ENCODE peak calls at places on chromosomes 11 and 22, in six cellular contexts. One of them, this sample, is unnamed. For H3K9me3, the result is how much of the 10 kb centered on the place peaks cover.

GRCh38 chr11:70420008-70420464 is 21.7 kb downstream of the CTTN start:
- DNase-seq in fibroblast of lung: peak
- DNase-seq in AG04450: no peak
- DNase-seq in transverse colon: no peak
- DNase-seq in cardiac muscle cell: peak
- DNase-seq in neuronal stem cell: no peak
- DNase-seq in this sample: no peak

GRCh38 chr22:33110562-33111163 is 52.5 kb upstream of the SYN3 start:
- DNase-seq in fibroblast of lung: no peak
- DNase-seq in AG04450: no peak
- DNase-seq in transverse colon: no peak
- DNase-seq in neuronal stem cell: no peak
- DNase-seq in cardiac muscle cell: no peak
- DNase-seq in this sample: no peak

GRCh38 chr22:39900306-39901227 is at the start of gene GRAP2:
- DNase-seq in AG04450: no peak
- DNase-seq in cardiac muscle cell: no peak
- DNase-seq in transverse colon: peak
- DNase-seq in fibroblast of lung: no peak
- DNase-seq in neuronal stem cell: no peak
- DNase-seq in this sample: no peak

GRCh38 chr22:49371325-49372110 is 456.2 kb downstream of the BRD1 start:
- DNase-seq in cardiac muscle cell: no peak
- DNase-seq in fibroblast of lung: no peak
- DNase-seq in neuronal stem cell: no peak
- DNase-seq in AG04450: no peak
- DNase-seq in transverse colon: no peak
- DNase-seq in this sample: no peak

GRCh38 chr11:16356751-16357365 is 512 bp upstream of the SOX6 start:
- DNase-seq in transverse colon: no peak
- DNase-seq in fibroblast of lung: peak
- DNase-seq in AG04450: no peak
- DNase-seq in cardiac muscle cell: no peak
- DNase-seq in neuronal stem cell: no peak
- DNase-seq in this sample: no peak

GRCh38 chr22:49749885-49750510 is 77.7 kb downstream of the BRD1 start:
- DNase-seq in transverse colon: no peak
- DNase-seq in cardiac muscle cell: no peak
- DNase-seq in AG04450: no peak
- DNase-seq in neuronal stem cell: no peak
- DNase-seq in fibroblast of lung: no peak
- DNase-seq in this sample: no peak

GRCh38 chr22:45960477-45961386 is 16.2 kb downstream of the WNT7B start:
- DNase-seq in transverse colon: no peak
- DNase-seq in cardiac muscle cell: no peak
- DNase-seq in neuronal stem cell: no peak
- DNase-seq in fibroblast of lung: no peak
- DNase-seq in AG04450: no peak
- DNase-seq in this sample: no peak

GRCh38 chr22:39306456-39307361 is 12.7 kb downstream of the RPL3 start:
- DNase-seq in transverse colon: peak
- DNase-seq in neuronal stem cell: no peak
- DNase-seq in AG04450: no peak
- DNase-seq in cardiac muscle cell: no peak
- DNase-seq in fibroblast of lung: peak
- DNase-seq in this sample: no peak

GRCh38 chr11:86370171-86370570 is 4.5 kb upstream of the CCDC81 start:
- DNase-seq in cardiac muscle cell: no peak
- DNase-seq in AG04450: no peak
- DNase-seq in fibroblast of lung: no peak
- DNase-seq in transverse colon: no peak
- DNase-seq in neuronal stem cell: no peak
- DNase-seq in this sample: no peak

GRCh38 chr11:59224419-59224928 is 11.7 kb upstream of the MPEG1 start:
- DNase-seq in transverse colon: no peak
- DNase-seq in cardiac muscle cell: peak
- DNase-seq in AG04450: no peak
- DNase-seq in fibroblast of lung: peak
- DNase-seq in neuronal stem cell: no peak
- DNase-seq in this sample: no peak

GRCh38 chr11:48248902-48249301 is 4.0 kb downstream of the OR4X2 start:
- DNase-seq in cardiac muscle cell: no peak
- DNase-seq in fibroblast of lung: no peak
- DNase-seq in transverse colon: no peak
- DNase-seq in neuronal stem cell: no peak
- DNase-seq in AG04450: no peak
- DNase-seq in this sample: no peak

GRCh38 chr11:48242501-48242900 is 2.4 kb upstream of the OR4X2 start:
- DNase-seq in AG04450: no peak
- DNase-seq in fibroblast of lung: no peak
- DNase-seq in transverse colon: no peak
- DNase-seq in cardiac muscle cell: no peak
- DNase-seq in neuronal stem cell: no peak
- DNase-seq in this sample: no peak

DNA sequence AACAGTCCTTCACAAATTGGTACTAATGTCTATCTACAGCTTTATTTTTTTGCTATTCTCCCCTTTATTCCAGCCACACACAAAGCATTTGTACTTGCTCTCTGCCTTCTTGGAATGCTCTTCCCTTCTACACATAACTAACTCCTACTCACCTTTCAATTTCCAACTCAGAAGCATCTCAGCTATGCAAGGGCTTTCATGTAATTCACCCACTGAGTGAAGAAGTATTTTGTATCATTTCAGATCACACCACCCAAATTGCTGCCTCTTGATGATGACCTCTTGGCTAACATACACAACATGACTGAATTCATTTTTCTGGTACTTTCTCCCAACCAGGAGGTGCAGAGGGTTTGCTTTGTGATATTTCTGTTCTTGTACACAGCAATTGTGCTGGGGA is at the start of gene OR4X2:
- DNase-seq in transverse colon: no peak
- DNase-seq in fibroblast of lung: no peak
- DNase-seq in AG04450: no peak
- DNase-seq in cardiac muscle cell: no peak
- DNase-seq in neuronal stem cell: no peak
- DNase-seq in this sample: no peak
- H3K9me3 ChIP-seq in transverse colon: under half
- H3K9me3 ChIP-seq in fibroblast of lung: under half
- H3K9me3 ChIP-seq in AG04450: under half
- H3K9me3 ChIP-seq in cardiac muscle cell: under half
- H3K9me3 ChIP-seq in neuronal stem cell: under half
- H3K9me3 ChIP-seq in this sample: under half

GRCh38 chr22:41488076-41488475 is 19.2 kb downstream of the ACO2 start:
- DNase-seq in AG04450: no peak
- DNase-seq in cardiac muscle cell: no peak
- DNase-seq in neuronal stem cell: no peak
- DNase-seq in fibroblast of lung: no peak
- DNase-seq in transverse colon: no peak
- DNase-seq in this sample: no peak

GRCh38 chr22:41485033-41485432 is 16.1 kb downstream of the ACO2 start:
- DNase-seq in AG04450: no peak
- DNase-seq in cardiac muscle cell: no peak
- DNase-seq in transverse colon: peak
- DNase-seq in fibroblast of lung: no peak
- DNase-seq in neuronal stem cell: no peak
- DNase-seq in this sample: no peak

GRCh38 chr22:41487037-41487963 is 18.4 kb downstream of the ACO2 start:
- DNase-seq in cardiac muscle cell: no peak
- DNase-seq in fibroblast of lung: peak
- DNase-seq in neuronal stem cell: no peak
- DNase-seq in AG04450: peak
- DNase-seq in transverse colon: no peak
- DNase-seq in this sample: no peak

GRCh38 chr22:41491379-41492100 is 22.6 kb downstream of the ACO2 start:
- DNase-seq in cardiac muscle cell: peak
- DNase-seq in neuronal stem cell: no peak
- DNase-seq in transverse colon: no peak
- DNase-seq in AG04450: no peak
- DNase-seq in fibroblast of lung: peak
- DNase-seq in this sample: no peak

DNA sequence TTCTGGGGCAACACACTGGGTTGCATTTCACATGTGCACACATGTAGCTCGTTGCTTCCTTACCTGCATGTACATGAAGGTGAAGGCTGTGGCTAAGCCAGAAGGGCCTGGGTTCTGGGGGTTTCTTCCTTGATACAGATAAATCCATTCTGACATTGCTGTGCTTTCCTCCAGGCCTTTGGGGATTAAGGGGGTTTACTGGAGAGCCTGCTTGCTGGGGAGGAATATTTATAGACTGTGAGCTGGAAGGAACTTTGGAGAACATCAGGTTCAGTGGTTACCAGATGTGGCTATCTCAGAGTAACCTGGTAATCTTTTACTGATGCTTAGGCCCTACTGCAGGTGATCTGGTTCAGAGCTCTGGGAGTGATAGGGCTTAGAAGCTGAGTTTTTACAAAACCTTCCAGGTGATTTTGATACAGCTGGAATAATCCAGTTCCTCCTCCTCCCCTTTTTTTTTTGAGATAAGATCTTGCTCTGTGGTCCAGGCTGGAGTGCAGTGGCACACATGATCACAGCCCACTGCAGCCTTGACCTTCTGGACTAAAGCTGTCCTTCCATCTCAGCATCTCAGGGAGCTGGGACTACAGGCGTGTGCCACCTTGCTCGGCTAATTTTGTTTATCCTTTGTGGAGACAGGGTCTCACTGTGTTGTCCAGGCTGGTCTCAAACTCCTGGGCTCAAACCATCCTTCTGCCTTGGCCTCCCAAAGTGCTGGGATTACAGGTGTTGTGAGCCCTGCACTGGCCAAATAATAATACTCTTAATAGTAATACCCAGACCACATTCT is 19.9 kb downstream of the ACO2 start:
- DNase-seq in fibroblast of lung: no peak
- DNase-seq in cardiac muscle cell: no peak
- DNase-seq in neuronal stem cell: no peak
- DNase-seq in transverse colon: no peak
- DNase-seq in AG04450: no peak
- DNase-seq in this sample: no peak
- H3K27ac ChIP-seq in fibroblast of lung: no peak
- H3K27ac ChIP-seq in cardiac muscle cell: peak
- H3K27ac ChIP-seq in neuronal stem cell: no peak
- H3K27ac ChIP-seq in transverse colon: no peak
- H3K27ac ChIP-seq in AG04450: no peak
- H3K27ac ChIP-seq in this sample: no peak

GRCh38 chr11:106353031-106353430 is 275.6 kb downstream of the AASDHPPT start:
- DNase-seq in neuronal stem cell: no peak
- DNase-seq in cardiac muscle cell: no peak
- DNase-seq in transverse colon: no peak
- DNase-seq in AG04450: no peak
- DNase-seq in fibroblast of lung: no peak
- DNase-seq in this sample: no peak
- H3K9me3 ChIP-seq in neuronal stem cell: under half
- H3K9me3 ChIP-seq in cardiac muscle cell: under half
- H3K9me3 ChIP-seq in transverse colon: under half
- H3K9me3 ChIP-seq in AG04450: under half
- H3K9me3 ChIP-seq in fibroblast of lung: under half
- H3K9me3 ChIP-seq in this sample: under half

DNA sequence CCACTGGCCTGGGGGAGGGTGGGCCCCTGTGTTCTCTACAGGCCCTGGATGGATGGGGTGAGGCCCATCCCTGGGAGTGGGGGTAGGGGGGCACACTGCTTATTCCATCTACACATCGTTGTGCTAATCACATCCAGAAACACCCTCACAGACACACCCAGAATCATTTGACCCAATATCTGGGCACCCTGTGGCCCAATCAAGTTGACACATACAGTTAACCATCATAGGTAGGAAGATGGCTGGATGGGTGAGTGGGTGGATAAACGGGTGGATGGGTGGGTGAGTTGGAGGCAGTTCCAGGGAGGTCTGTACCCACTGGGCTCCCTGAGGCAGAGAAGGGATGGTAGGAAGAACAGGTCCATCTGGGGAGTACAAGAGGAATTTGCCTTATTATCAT is 81.3 kb upstream of the LINC01488 start:
- DNase-seq in transverse colon: no peak
- DNase-seq in neuronal stem cell: no peak
- DNase-seq in cardiac muscle cell: no peak
- DNase-seq in fibroblast of lung: no peak
- DNase-seq in AG04450: no peak
- DNase-seq in this sample: no peak
- H3K27ac ChIP-seq in transverse colon: no peak
- H3K27ac ChIP-seq in neuronal stem cell: no peak
- H3K27ac ChIP-seq in cardiac muscle cell: no peak
- H3K27ac ChIP-seq in fibroblast of lung: no peak
- H3K27ac ChIP-seq in AG04450: no peak
- H3K27ac ChIP-seq in this sample: no peak

DNA sequence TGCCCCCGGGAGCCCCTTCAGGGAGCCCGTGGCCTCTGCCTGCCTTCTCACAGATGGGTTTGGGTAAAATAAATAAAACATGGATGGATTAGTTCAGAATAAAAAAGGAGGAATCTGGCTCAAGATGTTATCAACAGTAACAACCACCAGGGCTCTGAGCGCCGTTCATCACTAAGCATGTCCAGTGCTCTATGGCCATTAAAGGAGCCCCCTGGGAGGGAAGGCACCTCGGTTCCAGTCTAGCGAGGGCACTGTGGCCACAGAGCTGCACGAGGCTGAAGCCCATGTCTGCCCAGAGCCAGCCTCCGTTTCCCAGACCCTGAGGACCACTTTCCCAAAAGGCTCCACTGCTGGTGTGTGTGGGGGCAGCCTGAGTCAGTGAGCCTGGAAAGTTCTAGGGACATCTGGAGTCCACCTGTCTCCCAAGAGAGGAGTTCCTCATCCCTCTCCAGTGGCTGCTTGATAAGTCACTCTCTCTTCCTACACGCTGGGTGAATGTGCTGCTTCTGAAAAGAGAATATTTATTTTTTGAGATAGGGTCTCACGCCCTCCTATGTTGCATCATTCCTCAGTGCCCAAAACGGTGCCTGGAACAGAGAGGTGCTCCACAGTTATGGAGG is 614.6 kb downstream of the TBC1D22A start:
- DNase-seq in transverse colon: no peak
- DNase-seq in neuronal stem cell: no peak
- DNase-seq in fibroblast of lung: no peak
- DNase-seq in AG04450: no peak
- DNase-seq in cardiac muscle cell: no peak
- DNase-seq in this sample: no peak
- H3K9me3 ChIP-seq in transverse colon: under half
- H3K9me3 ChIP-seq in neuronal stem cell: half or more
- H3K9me3 ChIP-seq in fibroblast of lung: under half
- H3K9me3 ChIP-seq in AG04450: under half
- H3K9me3 ChIP-seq in cardiac muscle cell: under half
- H3K9me3 ChIP-seq in this sample: under half

GRCh38 chr11:17537261-17537660 is 7.0 kb downstream of the USH1C start:
- DNase-seq in AG04450: no peak
- DNase-seq in transverse colon: no peak
- DNase-seq in neuronal stem cell: no peak
- DNase-seq in fibroblast of lung: no peak
- DNase-seq in cardiac muscle cell: no peak
- DNase-seq in this sample: no peak
- H3K27ac ChIP-seq in AG04450: no peak
- H3K27ac ChIP-seq in transverse colon: no peak
- H3K27ac ChIP-seq in neuronal stem cell: no peak
- H3K27ac ChIP-seq in fibroblast of lung: no peak
- H3K27ac ChIP-seq in cardiac muscle cell: no peak
- H3K27ac ChIP-seq in this sample: no peak

GRCh38 chr22:47408409-47408808 is 646.0 kb downstream of the TBC1D22A start:
- DNase-seq in AG04450: no peak
- DNase-seq in transverse colon: no peak
- DNase-seq in fibroblast of lung: no peak
- DNase-seq in neuronal stem cell: no peak
- DNase-seq in cardiac muscle cell: no peak
- DNase-seq in this sample: no peak
- H3K9me3 ChIP-seq in AG04450: under half
- H3K9me3 ChIP-seq in transverse colon: under half
- H3K9me3 ChIP-seq in fibroblast of lung: under half
- H3K9me3 ChIP-seq in neuronal stem cell: half or more
- H3K9me3 ChIP-seq in cardiac muscle cell: under half
- H3K9me3 ChIP-seq in this sample: under half